ENCODE peak calls at places on chromosomes 2 and 18, in ten cellular contexts. N, E, Z, V, T, D, F, O, Y and U are unnamed samples.

GRCh38 chr2:181178823-181179412 is 198.5 kb downstream of the UBE2E3 start:
- DNase-seq in Z (peak), T (no peak), D (no peak), Y (no peak), F (no peak), N (no peak), O (no peak), E (no peak), V (no peak), U (peak)

GRCh38 chr2:100411841-100412292 is 5.6 kb downstream of the CHST10 start:
- DNase-seq in D (no peak), N (no peak), T (no peak), Z (no peak), F (no peak), V (no peak), Y (no peak), O (no peak), E (no peak), U (no peak)

GRCh38 chr18:25109484-25109883 is 242.5 kb downstream of the ZNF521 start:
- DNase-seq in E (no peak), D (no peak), F (peak), N (no peak), O (peak), Y (no peak), V (no peak), T (peak), Z (no peak), U (no peak)

GRCh38 chr2:181158453-181158852 is 178.0 kb downstream of the UBE2E3 start:
- DNase-seq in T (no peak), D (no peak), O (no peak), N (no peak), F (no peak), V (no peak), Y (no peak), Z (no peak), E (no peak), U (no peak)

GRCh38 chr2:169106563-169107545 is 37.5 kb downstream of the DHRS9 start:
- DNase-seq in N (no peak), T (no peak), D (no peak), O (no peak), Z (no peak), V (no peak), Y (no peak), E (no peak), F (no peak), U (no peak)

GRCh38 chr2:8346706-8347430 is 335.0 kb upstream of the ID2 start:
- DNase-seq in V (no peak), F (no peak), D (no peak), Z (no peak), Y (no peak), T (no peak), E (no peak), O (no peak), N (no peak), U (no peak)

GRCh38 chr2:130829020-130829419 is 7.7 kb upstream of the ARHGEF4 start:
- DNase-seq in N (no peak), E (no peak), O (no peak), Y (no peak), F (peak), D (peak), V (no peak), Z (no peak), T (peak), U (peak)

GRCh38 chr2:224847961-224848850 is 132.0 kb upstream of the CCDC195 start:
- DNase-seq in V (no peak), N (peak), T (peak), D (peak), O (peak), E (peak), Z (peak), F (peak), Y (no peak), U (no peak)

GRCh38 chr2:16663121-16663905 is 2.3 kb downstream of the CYRIA start:
- DNase-seq in F (no peak), T (no peak), N (no peak), V (no peak), Y (no peak), D (no peak), Z (no peak), E (no peak), O (no peak), U (no peak)